ENCODE peak calls at places on chromosomes 13 and 19, in nine cellular contexts. J is hepatocyte; M is neural progenitor cell; G is ovary; C is lung; D is IMR-90; Z is spleen; X is naive thymus-derived CD4-positive, alpha-beta T cell; F is tibial artery. L is an unnamed sample.

GRCh38 chr13:36724141-36724540 is 50.3 kb downstream of the SERTM1 start:
- DNase-seq in X (no peak), D (no peak), G (no peak), J (no peak), Z (no peak), F (no peak), M (no peak), C (no peak), L (no peak)

GRCh38 chr13:77786888-77787287 is 89.4 kb downstream of the SLAIN1 start:
- DNase-seq in M (no peak), G (no peak), F (no peak), J (no peak), C (no peak), D (no peak), Z (no peak), X (no peak), L (no peak)

GRCh38 chr19:18049390-18049789 is 37.3 kb downstream of the IL12RB1 start:
- DNase-seq in D (peak), C (peak), G (no peak), F (peak), Z (peak), X (no peak), J (no peak), M (no peak), L (no peak)

GRCh38 chr13:31072041-31072440 is 89.7 kb downstream of the HSPH1 start:
- DNase-seq in Z (no peak), C (no peak), J (no peak), F (no peak), D (peak), X (no peak), G (no peak), M (no peak), L (no peak)

GRCh38 chr19:8158411-8159074 is 9.2 kb upstream of the FBN3 start:
- DNase-seq in D (peak), F (no peak), C (peak), J (peak), X (peak), G (no peak), Z (no peak), M (peak), L (peak)

GRCh38 chr13:97933736-97934135 is 19.7 kb upstream of the IPO5 start:
- DNase-seq in Z (no peak), C (no peak), G (no peak), F (no peak), D (no peak), J (no peak), M (no peak), X (no peak), L (no peak)

GRCh38 chr19:32673573-32673972 is 1.4 kb downstream of the ANKRD27 start:
- DNase-seq in J (no peak), G (no peak), Z (no peak), C (no peak), F (no peak), D (no peak), X (no peak), M (no peak), L (no peak)

GRCh38 chr19:46270521-46271256 is 26.2 kb upstream of the HIF3A start:
- DNase-seq in C (no peak), M (no peak), J (no peak), G (no peak), X (no peak), Z (no peak), F (no peak), D (no peak), L (no peak)

GRCh38 chr13:108176685-108177274 is 38.6 kb downstream of the LIG4 start:
- DNase-seq in C (no peak), X (peak), M (peak), F (no peak), Z (no peak), G (no peak), J (peak), D (peak), L (peak)

DNA sequence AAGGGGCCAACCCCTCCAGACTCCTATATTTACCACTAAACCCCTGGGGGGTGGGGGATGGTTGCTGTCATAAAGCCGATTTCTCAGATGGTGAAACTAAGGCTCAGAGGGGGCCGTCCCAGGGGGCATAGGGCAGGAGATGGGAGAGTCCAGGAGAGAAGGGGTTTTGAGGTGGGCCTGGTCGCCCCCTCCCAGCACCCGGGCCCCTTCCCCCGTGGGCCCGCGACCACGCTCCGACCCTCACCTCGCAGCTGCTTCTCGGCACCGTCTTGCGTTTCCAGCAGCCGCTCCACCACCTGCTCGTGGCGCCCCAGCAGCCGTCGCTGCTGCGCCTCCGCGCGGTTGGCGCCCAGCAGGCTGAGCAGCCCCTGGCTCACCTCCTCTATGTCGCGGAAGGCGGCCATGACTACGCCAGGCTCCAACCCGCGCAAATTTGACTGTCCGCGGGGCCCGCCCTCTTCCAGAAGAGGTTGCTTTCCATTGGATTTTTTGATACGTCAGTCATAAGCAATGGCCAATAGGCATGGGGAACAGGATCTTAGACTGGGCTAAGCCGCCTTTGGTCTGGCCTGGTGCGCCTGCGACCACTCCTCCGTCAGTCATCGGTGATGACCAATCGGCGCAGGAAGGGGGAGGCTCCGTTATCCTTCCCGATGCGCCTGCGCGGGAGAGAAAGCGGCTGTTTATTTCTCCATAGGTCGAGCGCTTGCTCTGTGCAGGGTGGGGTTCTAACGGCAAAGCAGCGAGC is at the start of gene SPC24:
- DNase-seq in J (peak), F (peak), G (peak), C (peak), D (peak), M (peak), X (peak), Z (peak), L (peak)
- H3K27ac ChIP-seq in J (peak), F (peak), G (peak), C (peak), D (peak), M (no peak), X (peak), Z (peak), L (no peak)

GRCh38 chr13:106799731-106800335 is 231.9 kb upstream of the ARGLU1 start:
- DNase-seq in J (no peak), M (peak), D (no peak), G (no peak), C (no peak), X (no peak), Z (no peak), F (no peak), L (no peak)

GRCh38 chr13:106804996-106805395 is 237.1 kb upstream of the ARGLU1 start:
- DNase-seq in J (no peak), C (no peak), D (no peak), G (no peak), F (no peak), Z (no peak), M (no peak), X (no peak), L (no peak)

GRCh38 chr13:106797081-106797640 is 229.2 kb upstream of the ARGLU1 start:
- DNase-seq in G (no peak), X (no peak), C (no peak), M (no peak), J (no peak), D (no peak), Z (no peak), F (no peak), L (peak)

DNA sequence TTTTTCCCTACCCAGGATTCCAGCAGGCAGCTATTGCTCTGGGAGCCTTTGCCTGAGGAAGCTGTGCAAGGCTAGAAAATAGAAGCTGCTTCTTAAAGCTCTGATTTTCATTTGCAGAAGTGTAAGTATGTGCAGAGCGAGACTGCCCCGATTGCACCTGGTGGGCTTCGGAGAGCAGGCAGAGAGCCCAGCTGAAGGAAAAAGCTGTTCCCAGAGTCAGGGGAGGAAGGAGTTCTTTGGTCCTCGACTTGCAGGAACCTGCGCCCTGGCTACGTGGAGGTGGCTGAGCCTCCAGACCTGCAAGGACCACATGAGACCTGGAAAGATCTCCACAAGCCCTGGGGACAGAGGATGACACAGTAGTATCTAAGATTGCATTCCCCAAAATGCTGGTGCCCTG is 235.0 kb upstream of the ARGLU1 start:
- DNase-seq in M (peak), F (no peak), Z (no peak), J (no peak), D (no peak), G (no peak), X (no peak), C (no peak), L (peak)
- H3K27ac ChIP-seq in M (peak), F (no peak), Z (no peak), J (no peak), D (no peak), G (no peak), X (no peak), C (no peak), L (no peak)

DNA sequence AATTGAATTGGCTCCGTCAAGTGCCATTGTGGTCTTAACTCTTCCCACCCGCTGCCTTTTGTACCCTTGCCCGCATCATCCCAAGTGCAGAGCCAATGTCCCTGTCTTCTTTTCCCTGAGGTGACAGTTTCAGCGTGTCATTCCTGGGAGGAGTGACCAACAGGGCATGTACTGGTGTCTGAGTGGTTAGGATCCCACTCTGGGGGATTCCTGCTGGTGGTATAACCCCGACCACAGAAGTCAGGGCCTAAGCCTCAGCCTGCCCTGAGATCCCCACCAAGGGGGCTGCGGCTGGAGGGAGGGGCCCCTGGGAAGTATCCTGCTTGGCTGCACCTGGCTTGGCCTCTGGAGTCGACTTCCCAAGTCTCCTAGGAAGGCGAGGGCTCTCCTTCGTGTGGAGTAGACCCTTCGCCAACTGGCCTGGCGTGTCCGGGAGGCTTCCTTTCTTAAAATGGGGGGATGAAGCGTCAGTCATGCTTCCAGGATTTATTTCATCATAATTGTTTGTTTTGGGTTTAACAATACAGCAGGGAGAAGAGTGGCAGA is 40.6 kb downstream of the NFIX start:
- DNase-seq in M (no peak), Z (no peak), C (no peak), J (no peak), X (no peak), F (no peak), G (no peak), D (no peak), L (no peak)
- H3K27ac ChIP-seq in M (no peak), Z (no peak), C (peak), J (no peak), X (no peak), F (peak), G (no peak), D (no peak), L (no peak)

DNA sequence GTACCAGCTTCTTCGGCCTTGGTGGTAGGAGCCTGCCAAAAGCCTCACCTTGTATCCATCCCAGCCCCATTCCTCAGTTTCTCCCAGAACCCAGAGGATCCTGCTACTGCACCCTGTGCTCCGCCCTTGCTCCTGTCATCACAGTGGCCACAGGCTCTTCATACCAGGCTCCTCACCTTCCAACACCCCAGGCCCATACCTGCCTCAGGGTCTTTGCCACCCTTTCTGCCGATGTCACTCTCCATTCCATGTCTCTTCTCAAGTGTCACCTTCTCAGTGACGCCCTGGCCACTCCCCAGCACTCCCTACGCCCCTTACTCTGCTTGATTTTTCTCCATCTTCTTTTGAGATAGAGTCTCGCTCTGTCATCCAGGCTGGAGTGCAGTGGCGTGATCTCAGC is 2.0 kb upstream of the SRRM5 start:
- DNase-seq in F (no peak), G (no peak), M (no peak), D (no peak), Z (no peak), C (no peak), J (no peak), X (no peak), L (no peak)
- H3K27ac ChIP-seq in F (no peak), G (no peak), M (no peak), D (no peak), Z (no peak), C (no peak), J (no peak), X (no peak), L (no peak)

GRCh38 chr19:16518061-16518460 is 21.9 kb downstream of the C19orf44 start:
- DNase-seq in J (no peak), G (no peak), M (no peak), F (no peak), D (no peak), X (no peak), C (no peak), Z (no peak), L (no peak)
- H3K27ac ChIP-seq in J (no peak), G (no peak), M (no peak), F (no peak), D (no peak), X (no peak), C (no peak), Z (no peak), L (no peak)

GRCh38 chr19:10230904-10231623 is at the start of gene S1PR2:
- DNase-seq in G (peak), J (peak), Z (peak), F (peak), M (peak), X (peak), C (peak), D (peak), L (peak)

GRCh38 chr19:10230155-10230903 is 802 bp downstream of the S1PR2 start:
- DNase-seq in G (peak), C (peak), D (peak), M (peak), F (peak), X (peak), Z (peak), J (peak), L (peak)

GRCh38 chr19:10227215-10227971 is 3.7 kb downstream of the S1PR2 start:
- DNase-seq in C (peak), F (peak), M (no peak), Z (no peak), J (no peak), G (no peak), D (no peak), X (no peak), L (peak)

GRCh38 chr19:10228393-10228792 is 2.7 kb downstream of the S1PR2 start:
- DNase-seq in J (no peak), Z (no peak), F (no peak), X (no peak), D (no peak), C (no peak), G (no peak), M (no peak), L (no peak)

DNA sequence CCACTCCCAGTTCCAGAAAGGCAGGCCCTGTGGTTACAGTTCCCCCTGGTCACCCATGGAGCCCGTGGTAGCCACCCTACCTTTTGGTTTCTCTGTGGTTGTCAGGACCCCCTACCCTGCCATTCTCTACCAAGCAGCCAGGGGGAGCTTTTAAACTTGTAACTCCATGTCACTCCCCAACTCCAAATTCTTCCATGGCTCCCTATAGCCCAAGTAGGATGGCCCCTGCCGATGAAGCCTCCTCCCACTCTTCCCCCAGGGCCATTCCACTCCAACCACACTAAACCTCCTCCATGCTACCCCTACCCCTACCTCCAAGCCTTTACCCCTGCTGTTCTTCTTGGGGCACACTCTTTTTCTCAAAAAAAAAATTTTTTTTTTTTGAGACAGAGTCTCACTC is 2.2 kb downstream of the S1PR2 start:
- DNase-seq in X (peak), C (no peak), F (no peak), D (peak), Z (no peak), J (peak), G (no peak), M (peak), L (peak)
- H3K27ac ChIP-seq in X (no peak), C (no peak), F (no peak), D (peak), Z (no peak), J (peak), G (peak), M (no peak), L (no peak)

GRCh38 chr13:93230466-93230865 is 3.9 kb downstream of the GPC6 start:
- DNase-seq in G (no peak), F (no peak), Z (no peak), D (peak), X (no peak), C (no peak), M (no peak), J (peak), L (no peak)

GRCh38 chr13:93227280-93227905 is 786 bp downstream of the GPC6 start:
- DNase-seq in Z (no peak), F (peak), G (peak), C (no peak), D (peak), X (no peak), J (peak), M (peak), L (peak)

GRCh38 chr13:93226065-93226622 is 463 bp upstream of the GPC6 start:
- DNase-seq in F (no peak), J (no peak), C (no peak), X (no peak), G (no peak), M (no peak), D (no peak), Z (no peak), L (no peak)

GRCh38 chr13:93226623-93227279 is at the start of gene GPC6:
- DNase-seq in M (peak), J (peak), C (no peak), F (peak), X (no peak), D (peak), Z (no peak), G (peak), L (peak)

DNA sequence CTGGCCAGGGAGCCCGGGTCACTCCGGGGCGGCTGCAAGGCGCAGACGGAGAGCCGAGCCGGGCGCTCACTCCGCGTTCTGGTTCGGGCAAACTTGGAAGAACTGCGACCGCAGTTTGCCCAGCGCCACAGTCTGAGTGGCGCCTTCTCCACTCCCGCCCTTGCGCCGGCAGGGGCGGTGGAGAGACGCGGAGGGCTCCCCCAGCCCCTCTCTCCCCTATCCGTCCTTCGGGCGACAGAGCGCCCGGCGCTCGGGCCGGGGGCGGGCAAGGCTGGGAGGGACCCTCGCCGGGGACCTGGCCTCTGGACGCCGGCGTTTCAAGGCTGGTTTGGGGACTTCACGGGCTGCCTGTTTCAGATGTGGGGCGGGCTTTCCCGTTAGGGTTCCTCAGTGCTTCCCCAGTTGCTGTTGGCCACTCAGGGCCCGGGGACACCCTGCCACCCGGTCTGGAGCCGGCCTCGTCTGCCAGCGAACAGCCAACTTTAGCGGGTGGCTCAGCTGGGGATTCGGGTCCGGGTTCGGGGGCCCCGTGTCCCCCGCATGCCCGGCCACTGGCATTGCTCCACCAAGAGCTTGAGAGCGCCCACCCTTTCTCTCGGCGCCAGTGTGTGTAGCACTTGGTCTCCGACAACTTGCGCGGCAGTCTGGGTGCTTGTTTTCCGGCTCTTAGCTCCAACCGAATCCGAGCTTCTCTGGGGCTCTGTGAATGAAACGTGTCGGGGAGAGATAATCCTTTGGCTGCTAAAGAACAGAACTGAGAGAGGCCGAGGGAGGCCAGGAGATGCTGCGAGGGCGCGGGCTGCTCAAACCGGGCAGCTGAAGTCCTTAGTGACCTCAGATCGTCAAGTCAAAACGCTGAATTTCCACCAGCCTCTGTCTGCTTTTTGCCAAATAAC is 1.5 kb downstream of the GPC6 start:
- DNase-seq in M (peak), Z (no peak), F (peak), C (no peak), J (peak), G (peak), D (peak), X (no peak), L (peak)
- H3K27ac ChIP-seq in M (peak), Z (peak), F (peak), C (peak), J (peak), G (peak), D (peak), X (no peak), L (peak)

L was measured in endodermal cell.